ENCODE peak calls at places on chromosomes 2 and 18, in eight cellular contexts. One of them, this sample, is unnamed.

GRCh38 chr2:10126627-10127026 is 4.1 kb downstream of the RRM2 start:
- DNase-seq in lung: no peak
- DNase-seq in BE2C: no peak
- DNase-seq in HFF-Myc: no peak
- DNase-seq in right atrium auricular region: no peak
- DNase-seq in lower leg skin: no peak
- DNase-seq in Calu3: no peak
- DNase-seq in SK-N-SH: no peak
- DNase-seq in this sample: peak; percentile 85

GRCh38 chr2:73730810-73731209 is 6.3 kb downstream of the TPRKB start:
- DNase-seq in lung: no peak
- DNase-seq in BE2C: no peak
- DNase-seq in HFF-Myc: no peak
- DNase-seq in right atrium auricular region: no peak
- DNase-seq in lower leg skin: no peak
- DNase-seq in Calu3: no peak
- DNase-seq in SK-N-SH: no peak
- DNase-seq in this sample: no peak

GRCh38 chr18:48852792-48853191 is 98.0 kb downstream of the SMAD7 start:
- DNase-seq in lung: no peak
- DNase-seq in BE2C: no peak
- DNase-seq in HFF-Myc: no peak
- DNase-seq in right atrium auricular region: no peak
- DNase-seq in lower leg skin: no peak
- DNase-seq in Calu3: no peak
- DNase-seq in SK-N-SH: no peak
- DNase-seq in this sample: no peak

GRCh38 chr2:232988444-232988843 is 24.6 kb downstream of the NGEF start:
- DNase-seq in lung: no peak
- DNase-seq in BE2C: no peak
- DNase-seq in HFF-Myc: peak; percentile 92
- DNase-seq in right atrium auricular region: no peak
- DNase-seq in lower leg skin: peak; percentile 78
- DNase-seq in Calu3: peak; percentile 88
- DNase-seq in SK-N-SH: no peak
- DNase-seq in this sample: peak; percentile 74

GRCh38 chr2:169757356-169757755 is 23.7 kb downstream of the KLHL23 start:
- DNase-seq in lung: no peak
- DNase-seq in BE2C: no peak
- DNase-seq in HFF-Myc: no peak
- DNase-seq in right atrium auricular region: no peak
- DNase-seq in lower leg skin: no peak
- DNase-seq in Calu3: no peak
- DNase-seq in SK-N-SH: no peak
- DNase-seq in this sample: no peak

GRCh38 chr18:40553029-40553428 is 1402.0 kb upstream of the PIK3C3 start:
- DNase-seq in lung: no peak
- DNase-seq in BE2C: no peak
- DNase-seq in HFF-Myc: no peak
- DNase-seq in right atrium auricular region: no peak
- DNase-seq in lower leg skin: no peak
- DNase-seq in Calu3: no peak
- DNase-seq in SK-N-SH: no peak
- DNase-seq in this sample: no peak

GRCh38 chr2:68169308-68169707 is 11.6 kb downstream of the PNO1 start:
- DNase-seq in lung: no peak
- DNase-seq in BE2C: no peak
- DNase-seq in HFF-Myc: no peak
- DNase-seq in right atrium auricular region: no peak
- DNase-seq in lower leg skin: no peak
- DNase-seq in Calu3: no peak
- DNase-seq in SK-N-SH: no peak
- DNase-seq in this sample: no peak

GRCh38 chr2:239577306-239577705 is 176.5 kb upstream of the HDAC4 start:
- DNase-seq in lung: no peak
- DNase-seq in BE2C: peak; percentile 55
- DNase-seq in HFF-Myc: no peak
- DNase-seq in right atrium auricular region: no peak
- DNase-seq in lower leg skin: no peak
- DNase-seq in Calu3: no peak
- DNase-seq in SK-N-SH: no peak
- DNase-seq in this sample: peak; percentile 7

GRCh38 chr2:239768031-239768800 is 256.9 kb downstream of the NDUFA10 start:
- DNase-seq in lung: no peak
- DNase-seq in BE2C: no peak
- DNase-seq in HFF-Myc: no peak
- DNase-seq in right atrium auricular region: no peak
- DNase-seq in lower leg skin: no peak
- DNase-seq in Calu3: no peak
- DNase-seq in SK-N-SH: no peak
- DNase-seq in this sample: no peak

GRCh38 chr2:168851674-168852320 is 38.4 kb downstream of the SPC25 start:
- DNase-seq in lung: no peak
- DNase-seq in BE2C: peak; percentile 41
- DNase-seq in HFF-Myc: peak; percentile 46
- DNase-seq in right atrium auricular region: no peak
- DNase-seq in lower leg skin: no peak
- DNase-seq in Calu3: peak; percentile 74
- DNase-seq in SK-N-SH: no peak
- DNase-seq in this sample: peak; percentile 47

GRCh38 chr18:44803019-44803650 is 122.4 kb downstream of the SETBP1 start:
- DNase-seq in lung: no peak
- DNase-seq in BE2C: no peak
- DNase-seq in HFF-Myc: no peak
- DNase-seq in right atrium auricular region: peak; percentile 67
- DNase-seq in lower leg skin: peak; percentile 87
- DNase-seq in Calu3: no peak
- DNase-seq in SK-N-SH: no peak
- DNase-seq in this sample: peak; percentile 86

GRCh38 chr2:117774716-117775115 is 39.8 kb upstream of the DDX18 start:
- DNase-seq in lung: no peak
- DNase-seq in BE2C: no peak
- DNase-seq in HFF-Myc: peak; percentile 31
- DNase-seq in right atrium auricular region: no peak
- DNase-seq in lower leg skin: no peak
- DNase-seq in Calu3: no peak
- DNase-seq in SK-N-SH: no peak
- DNase-seq in this sample: no peak

GRCh38 chr2:133756833-133757232 is 188.6 kb upstream of the NCKAP5 start:
- DNase-seq in lung: no peak
- DNase-seq in BE2C: no peak
- DNase-seq in HFF-Myc: no peak
- DNase-seq in right atrium auricular region: no peak
- DNase-seq in lower leg skin: no peak
- DNase-seq in Calu3: no peak
- DNase-seq in SK-N-SH: no peak
- DNase-seq in this sample: no peak

GRCh38 chr18:49626842-49627360 is 65.0 kb downstream of the LIPG start:
- DNase-seq in lung: no peak
- DNase-seq in BE2C: no peak
- DNase-seq in HFF-Myc: no peak
- DNase-seq in right atrium auricular region: no peak
- DNase-seq in lower leg skin: peak; percentile 66
- DNase-seq in Calu3: no peak
- DNase-seq in SK-N-SH: no peak
- DNase-seq in this sample: no peak

GRCh38 chr2:142914507-142915313 is 37.2 kb downstream of the KYNU start:
- DNase-seq in lung: no peak
- DNase-seq in BE2C: no peak
- DNase-seq in HFF-Myc: no peak
- DNase-seq in right atrium auricular region: no peak
- DNase-seq in lower leg skin: no peak
- DNase-seq in Calu3: peak; percentile 19
- DNase-seq in SK-N-SH: no peak
- DNase-seq in this sample: no peak

DNA sequence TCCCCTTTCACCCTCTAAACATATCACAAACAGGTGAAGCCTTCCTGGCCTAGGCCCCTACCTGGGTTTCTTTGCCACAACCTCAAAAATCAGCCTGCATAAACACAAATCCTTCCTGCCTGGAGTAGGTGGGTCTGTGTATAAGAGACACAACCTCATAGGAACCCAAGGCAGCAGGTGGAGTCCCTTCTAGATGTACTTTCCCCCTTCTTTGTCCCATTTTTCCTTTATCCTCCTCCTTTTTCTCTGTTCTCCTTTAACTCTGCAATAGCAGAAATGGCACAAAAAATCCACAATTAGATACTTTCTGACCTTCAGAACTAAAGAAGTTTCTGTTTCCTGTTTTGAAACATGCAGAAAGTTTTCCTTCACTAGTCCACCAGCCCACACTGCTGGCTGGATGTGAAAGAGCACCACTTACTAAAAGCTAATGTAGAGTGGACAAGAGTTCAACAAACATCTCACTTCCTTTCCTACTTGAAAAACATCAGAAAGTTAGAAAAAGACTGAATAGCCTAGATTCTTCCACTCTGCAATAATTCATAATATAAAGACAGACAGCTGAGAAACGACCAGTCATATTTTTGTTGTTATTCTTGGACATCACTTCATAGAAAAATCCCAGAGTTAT is 11.2 kb downstream of the SLC40A1 start:
- DNase-seq in lung: no peak
- DNase-seq in BE2C: no peak
- DNase-seq in HFF-Myc: no peak
- DNase-seq in right atrium auricular region: no peak
- DNase-seq in lower leg skin: no peak
- DNase-seq in Calu3: no peak
- DNase-seq in SK-N-SH: no peak
- DNase-seq in this sample: no peak
- TF ChIP-seq CTCF in lung: no peak
- TF ChIP-seq CTCF in BE2C: no peak
- TF ChIP-seq CTCF in HFF-Myc: no peak
- TF ChIP-seq CTCF in right atrium auricular region: peak; percentile 43
- TF ChIP-seq CTCF in lower leg skin: no peak
- TF ChIP-seq CTCF in Calu3: no peak
- TF ChIP-seq CTCF in SK-N-SH: peak; percentile 22
- TF ChIP-seq CTCF in this sample: peak; percentile 18

GRCh38 chr2:96145028-96145939 is at the start of gene DUSP2:
- DNase-seq in lung: peak; percentile 76
- DNase-seq in BE2C: no peak
- DNase-seq in HFF-Myc: no peak
- DNase-seq in right atrium auricular region: peak; percentile 78
- DNase-seq in lower leg skin: peak; percentile 95
- DNase-seq in Calu3: peak; percentile 74
- DNase-seq in SK-N-SH: no peak
- DNase-seq in this sample: peak; percentile 40

GRCh38 chr2:96142217-96143113 is 2.8 kb downstream of the DUSP2 start:
- DNase-seq in lung: no peak
- DNase-seq in BE2C: no peak
- DNase-seq in HFF-Myc: no peak
- DNase-seq in right atrium auricular region: no peak
- DNase-seq in lower leg skin: no peak
- DNase-seq in Calu3: no peak
- DNase-seq in SK-N-SH: no peak
- DNase-seq in this sample: no peak

GRCh38 chr2:96144481-96145027 is 686 bp downstream of the DUSP2 start:
- DNase-seq in lung: no peak
- DNase-seq in BE2C: no peak
- DNase-seq in HFF-Myc: no peak
- DNase-seq in right atrium auricular region: no peak
- DNase-seq in lower leg skin: no peak
- DNase-seq in Calu3: peak; percentile 37
- DNase-seq in SK-N-SH: no peak
- DNase-seq in this sample: no peak

GRCh38 chr2:96143231-96143847 is 1.9 kb downstream of the DUSP2 start:
- DNase-seq in lung: no peak
- DNase-seq in BE2C: no peak
- DNase-seq in HFF-Myc: no peak
- DNase-seq in right atrium auricular region: no peak
- DNase-seq in lower leg skin: no peak
- DNase-seq in Calu3: no peak
- DNase-seq in SK-N-SH: no peak
- DNase-seq in this sample: no peak

GRCh38 chr2:96143848-96144480 is 1.3 kb downstream of the DUSP2 start:
- DNase-seq in lung: no peak
- DNase-seq in BE2C: no peak
- DNase-seq in HFF-Myc: no peak
- DNase-seq in right atrium auricular region: no peak
- DNase-seq in lower leg skin: no peak
- DNase-seq in Calu3: peak; percentile 56
- DNase-seq in SK-N-SH: no peak
- DNase-seq in this sample: no peak
- TF ChIP-seq CTCF in lung: no peak
- TF ChIP-seq CTCF in BE2C: no peak
- TF ChIP-seq CTCF in HFF-Myc: peak; percentile 18
- TF ChIP-seq CTCF in right atrium auricular region: no peak
- TF ChIP-seq CTCF in lower leg skin: no peak
- TF ChIP-seq CTCF in Calu3: peak; percentile 44
- TF ChIP-seq CTCF in SK-N-SH: no peak
- TF ChIP-seq CTCF in this sample: no peak

DNA sequence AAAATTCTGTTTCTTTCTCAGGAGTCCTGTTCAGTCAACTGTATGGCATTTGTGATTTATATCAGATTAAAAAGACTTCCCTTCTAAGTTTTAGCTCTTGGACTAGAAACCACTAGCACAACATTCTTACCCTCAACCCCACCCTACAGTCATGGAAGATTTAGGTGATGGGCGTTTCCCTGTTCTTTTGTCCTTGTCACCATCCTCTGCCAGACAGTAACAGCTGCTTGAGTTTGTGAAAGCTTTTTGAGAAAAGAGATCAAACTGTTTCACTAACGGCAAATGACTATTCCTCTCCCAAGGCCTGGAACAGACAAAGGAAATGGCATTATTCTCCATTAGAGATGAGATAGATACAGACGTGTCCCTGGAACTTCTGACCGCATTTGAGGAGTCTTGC is 31.9 kb downstream of the SERPINB5 start:
- DNase-seq in lung: no peak
- DNase-seq in BE2C: no peak
- DNase-seq in HFF-Myc: no peak
- DNase-seq in right atrium auricular region: no peak
- DNase-seq in lower leg skin: no peak
- DNase-seq in Calu3: no peak
- DNase-seq in SK-N-SH: no peak
- DNase-seq in this sample: no peak
- TF ChIP-seq CTCF in lung: no peak
- TF ChIP-seq CTCF in BE2C: no peak
- TF ChIP-seq CTCF in HFF-Myc: no peak
- TF ChIP-seq CTCF in right atrium auricular region: no peak
- TF ChIP-seq CTCF in lower leg skin: no peak
- TF ChIP-seq CTCF in Calu3: no peak
- TF ChIP-seq CTCF in SK-N-SH: no peak
- TF ChIP-seq CTCF in this sample: no peak

DNA sequence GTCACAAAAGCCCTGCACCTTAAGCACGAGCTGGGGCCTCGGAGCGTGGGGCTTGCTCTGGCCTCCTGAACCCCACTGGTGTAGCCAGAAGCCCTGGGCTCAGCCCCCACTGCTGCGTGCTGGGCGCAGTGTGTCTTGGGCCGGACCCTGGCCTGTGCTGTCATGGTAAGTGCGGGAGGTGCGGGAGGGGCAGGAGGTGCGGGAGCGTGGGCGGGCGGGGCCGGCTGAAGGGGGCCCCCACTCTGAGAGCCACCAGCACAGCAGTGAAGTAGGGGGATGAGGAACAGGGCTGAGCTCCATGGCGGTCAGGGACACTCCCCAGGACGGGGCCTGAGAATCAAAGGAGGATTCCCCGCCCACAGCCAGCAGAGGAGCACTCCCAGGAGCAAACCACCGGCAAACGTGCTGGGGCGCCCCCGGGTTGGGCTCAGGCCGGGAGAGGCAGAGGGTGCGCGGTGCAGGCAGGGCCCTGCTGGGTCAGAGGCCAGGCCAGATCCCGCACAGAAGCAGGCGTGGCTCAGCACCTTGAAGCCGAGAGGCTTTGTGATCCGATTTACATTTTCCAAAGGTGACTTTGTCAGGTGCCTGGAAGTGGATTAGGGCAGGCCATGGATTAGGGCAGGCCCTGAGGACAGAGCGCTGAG is 152.1 kb upstream of the RAB6C start:
- DNase-seq in lung: no peak
- DNase-seq in BE2C: no peak
- DNase-seq in HFF-Myc: no peak
- DNase-seq in right atrium auricular region: no peak
- DNase-seq in lower leg skin: no peak
- DNase-seq in Calu3: no peak
- DNase-seq in SK-N-SH: no peak
- DNase-seq in this sample: no peak
- TF ChIP-seq CTCF in lung: no peak
- TF ChIP-seq CTCF in BE2C: no peak
- TF ChIP-seq CTCF in HFF-Myc: no peak
- TF ChIP-seq CTCF in right atrium auricular region: no peak
- TF ChIP-seq CTCF in lower leg skin: no peak
- TF ChIP-seq CTCF in Calu3: no peak
- TF ChIP-seq CTCF in SK-N-SH: no peak
- TF ChIP-seq CTCF in this sample: no peak